ENCODE peak calls at places on chromosome 1, in six cellular contexts. I is H1, K is GM12878, O is K562, F is GM12892, X is HepG2. Z is an unnamed sample.

GRCh38 chr1:178093958-178094751 is at the start of gene RASAL2:
- DNase-seq in K (no peak), X (peak; percentile 41), I (peak; percentile 33), F (peak; percentile 43), O (peak; percentile 57), Z (peak; percentile 44)

GRCh38 chr1:219587817-219588561 is 24.9 kb downstream of the ZC3H11B start:
- DNase-seq in K (no peak), I (no peak), O (no peak), F (no peak), X (no peak), Z (no peak)

GRCh38 chr1:109750920-109751319 is 10.1 kb upstream of the GSTM3 start:
- DNase-seq in K (no peak), X (no peak), O (no peak), F (no peak), I (no peak), Z (no peak)

GRCh38 chr1:245258271-245258920 is 103.6 kb downstream of the KIF26B start:
- DNase-seq in X (peak; percentile 86), I (no peak), K (no peak), F (no peak), O (no peak), Z (no peak)

GRCh38 chr1:64505944-64506658 is 36.2 kb downstream of the CACHD1 start:
- DNase-seq in K (no peak), X (peak; percentile 13), F (no peak), I (no peak), O (peak; percentile 2), Z (no peak)

GRCh38 chr1:182286761-182287160 is 104.8 kb downstream of the GLUL start:
- DNase-seq in F (no peak), O (no peak), K (no peak), X (no peak), I (no peak), Z (no peak)

GRCh38 chr1:28761189-28761588 is 24.4 kb downstream of the YTHDF2 start:
- DNase-seq in F (no peak), K (no peak), I (no peak), O (no peak), X (no peak), Z (no peak)

GRCh38 chr1:233721003-233721595 is 107.2 kb downstream of the KCNK1 start:
- DNase-seq in I (no peak), X (peak; percentile 4), F (no peak), K (peak; percentile 11), O (no peak), Z (no peak)

GRCh38 chr1:240758296-240758695 is 146.3 kb upstream of the GREM2 start:
- DNase-seq in F (no peak), O (no peak), I (no peak), K (no peak), X (no peak), Z (no peak)

GRCh38 chr1:229027622-229028182 is 243.2 kb upstream of the RAB4A start:
- DNase-seq in X (peak; percentile 86), I (peak; percentile 49), K (no peak), O (no peak), F (no peak), Z (no peak)

GRCh38 chr1:162619076-162619475 is 13.2 kb upstream of the DDR2 start:
- DNase-seq in X (no peak), K (no peak), F (no peak), O (no peak), I (no peak), Z (no peak)

GRCh38 chr1:47932744-47933143 is 64.4 kb downstream of the TRABD2B start:
- DNase-seq in O (no peak), X (no peak), I (no peak), F (no peak), K (no peak), Z (no peak)

GRCh38 chr1:100767176-100767876 is 47.8 kb downstream of the VCAM1 start:
- DNase-seq in X (no peak), I (no peak), F (no peak), K (no peak), O (no peak), Z (no peak)

GRCh38 chr1:174114788-174115448 is 44.4 kb upstream of the RABGAP1L start:
- DNase-seq in I (no peak), K (no peak), F (no peak), O (peak; percentile 83), X (peak; percentile 83), Z (no peak)

GRCh38 chr1:245051349-245052221 is 103.2 kb upstream of the KIF26B start:
- DNase-seq in F (no peak), O (peak; percentile 93), K (no peak), X (no peak), I (no peak), Z (no peak)

GRCh38 chr1:26785611-26786436 is 1.9 kb upstream of the PIGV start:
- DNase-seq in I (no peak), K (no peak), F (no peak), X (no peak), O (peak; percentile 60), Z (no peak)

GRCh38 chr1:227854189-227854588 is 38.7 kb downstream of the PRSS38 start:
- DNase-seq in I (no peak), O (no peak), K (no peak), X (no peak), F (no peak), Z (no peak)

GRCh38 chr1:12314328-12314903 is 84.6 kb downstream of the VPS13D start:
- DNase-seq in I (no peak), F (no peak), X (peak; percentile 12), K (no peak), O (peak; percentile 25), Z (no peak)

GRCh38 chr1:187641015-187641414 is 812.3 kb downstream of the PLA2G4A start:
- DNase-seq in O (no peak), I (no peak), F (no peak), K (no peak), X (peak; percentile 2), Z (no peak)

GRCh38 chr1:40932004-40932403 is 47.5 kb upstream of the CTPS1 start:
- DNase-seq in K (no peak), O (no peak), X (peak; percentile 52), F (no peak), I (no peak), Z (no peak)

GRCh38 chr1:219903353-219903871 is 24.9 kb downstream of the SLC30A10 start:
- DNase-seq in X (no peak), O (peak; percentile 61), K (no peak), F (no peak), I (no peak), Z (no peak)

GRCh38 chr1:169027607-169028320 is 78.7 kb upstream of the ATP1B1 start:
- DNase-seq in I (no peak), K (peak; percentile 76), O (peak; percentile 16), X (no peak), F (no peak), Z (no peak)

GRCh38 chr1:113628997-113629396 is 130.3 kb downstream of the PHTF1 start:
- DNase-seq in K (no peak), X (no peak), I (no peak), O (no peak), F (no peak), Z (no peak)

GRCh38 chr1:9289724-9290493 is 2.8 kb upstream of the SPSB1 start:
- DNase-seq in O (no peak), I (no peak), X (peak; percentile 68), F (no peak), K (no peak), Z (no peak)

GRCh38 chr1:147758379-147759100 is 1.9 kb downstream of the GJA5 start:
- DNase-seq in F (no peak), I (no peak), X (peak; percentile 51), O (no peak), K (no peak), Z (no peak)

GRCh38 chr1:114152211-114153050 is 1.2 kb downstream of the SYT6 start:
- DNase-seq in F (no peak), K (no peak), X (no peak), O (no peak), I (no peak), Z (peak; percentile 36)

GRCh38 chr1:30536530-30536929 is 186.9 kb downstream of the MATN1 start:
- DNase-seq in K (no peak), I (no peak), O (no peak), F (no peak), X (no peak), Z (no peak)

GRCh38 chr1:1419812-1420653 is 1.0 kb downstream of the ANKRD65 start:
- DNase-seq in I (no peak), O (no peak), K (no peak), X (no peak), F (no peak), Z (peak; percentile 34)

GRCh38 chr1:15304708-15305326 is 57.8 kb downstream of the FHAD1 start:
- DNase-seq in O (peak; percentile 78), F (peak; percentile 45), I (peak; percentile 17), K (no peak), X (peak; percentile 55), Z (peak; percentile 41)

GRCh38 chr1:53896673-53897229 is 2.8 kb downstream of the DIO1 start:
- DNase-seq in F (no peak), O (no peak), I (no peak), X (peak; percentile 20), K (no peak), Z (no peak)

GRCh38 chr1:227318003-227318851 is at the start of gene CDC42BPA:
- DNase-seq in K (no peak), X (peak; percentile 46), I (peak; percentile 19), O (peak; percentile 95), F (peak; percentile 37), Z (peak; percentile 47)

GRCh38 chr1:17866451-17867029 is 111.4 kb downstream of the ACTL8 start:
- DNase-seq in I (no peak), O (no peak), X (no peak), F (no peak), K (no peak), Z (no peak)

GRCh38 chr1:84689514-84690396 is 506 bp downstream of the SSX2IP start:
- DNase-seq in O (peak; percentile 79), F (no peak), X (peak; percentile 35), I (no peak), K (no peak), Z (no peak)
- TF ChIP-seq POLR2A in O (peak; percentile 33), F (no peak), X (no peak), I (no peak), K (no peak), Z (no peak)

DNA sequence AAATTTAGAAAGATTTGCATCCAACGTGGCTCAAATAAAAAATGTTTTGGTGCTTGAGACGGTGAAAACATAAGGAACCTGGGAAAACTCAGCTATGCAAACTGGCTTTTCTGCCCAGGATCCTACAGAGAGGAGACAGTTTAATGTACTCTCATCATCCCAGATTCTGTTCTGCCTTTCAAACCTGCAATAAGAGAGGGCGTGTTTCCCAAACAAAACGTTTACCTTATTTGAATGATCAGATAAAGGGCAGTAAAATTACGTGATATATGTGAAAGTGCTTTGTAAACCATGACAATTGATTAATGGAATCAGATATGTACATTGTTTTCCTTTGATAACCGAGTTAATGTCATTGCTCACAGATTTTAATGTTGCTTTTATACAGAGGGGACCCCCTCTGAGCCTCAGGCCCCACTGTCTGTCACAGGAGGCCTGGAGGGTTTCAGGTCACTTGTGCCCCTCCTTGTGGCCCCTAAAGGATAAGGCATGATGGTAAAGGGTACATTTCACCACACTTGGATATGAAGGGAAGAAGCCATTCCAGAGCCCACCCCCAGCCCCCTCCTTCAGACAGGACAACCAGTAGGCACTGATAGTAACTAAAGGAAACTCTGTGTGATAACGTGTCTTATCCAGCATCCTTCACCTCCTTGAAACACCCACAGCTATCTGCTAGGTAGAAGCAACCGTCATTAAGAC is 157.6 kb downstream of the EDEM3 start:
- DNase-seq in X (no peak), O (no peak), F (no peak), I (no peak), K (no peak), Z (no peak)
- TF ChIP-seq TAF1 in X (no peak), O (no peak), F (no peak), I (no peak), K (no peak), Z (no peak)

GRCh38 chr1:215567491-215568286 is 585 bp downstream of the KCTD3 start:
- DNase-seq in F (peak; percentile 41), I (no peak), O (peak; percentile 65), X (peak; percentile 54), K (no peak), Z (peak; percentile 50)
- TF ChIP-seq POLR2A in F (no peak), I (no peak), O (peak; percentile 18), X (peak; percentile 30), K (peak; percentile 66), Z (peak; percentile 40)

GRCh38 chr1:234960722-234961467 is 167.7 kb downstream of the TOMM20 start:
- DNase-seq in X (peak; percentile 98), I (no peak), K (no peak), O (peak; percentile 65), F (no peak), Z (no peak)
- TF ChIP-seq TAF1 in X (peak; percentile 72), I (no peak), K (no peak), O (no peak), F (no peak), Z (no peak)